ENCODE peak calls at places on chromosome 22, in ten cellular contexts. O is memory B cell; G is stimulated activated CD4-positive, alpha-beta T cell treated with anti-CD3 and anti-CD28 coated beads, Interleukin-2, amount 100 ng/mL, for 48 hours; D is fibroblast of lung; X is lung; W is activated gamma-delta T cell treated with Interleukin-2 at 50 U/mL for 16 hours; Y is EL; N is NCI-H1436; I is GM03348; L is NCI-H345. Q is an unnamed sample.
A peak's percentile ranks its signal among the peaks of the same experiment; 100 is the strongest.

GRCh38 chr22:23404689-23405365 is 175.3 kb downstream of the IGLL1 start:
- DNase-seq in Y (peak; percentile 28), O (no peak), D (no peak), G (no peak), X (no peak), L (no peak), N (no peak), W (no peak), I (no peak), Q (no peak)

GRCh38 chr22:43268261-43268660 is 74.9 kb downstream of the SCUBE1 start:
- DNase-seq in G (no peak), X (no peak), O (no peak), D (no peak), L (no peak), I (no peak), Y (no peak), W (no peak), N (no peak), Q (no peak)

GRCh38 chr22:45441158-45441557 is 27.7 kb downstream of the RIBC2 start:
- DNase-seq in Y (peak; percentile 62), N (peak; percentile 15), G (peak; percentile 18), D (peak; percentile 51), O (peak; percentile 11), W (no peak), L (peak; percentile 55), X (peak; percentile 45), I (peak; percentile 77), Q (no peak)

GRCh38 chr22:21823740-21824438 is 43.6 kb downstream of the MAPK1 start:
- DNase-seq in Y (peak; percentile 67), I (peak; percentile 56), O (no peak), W (no peak), L (no peak), D (peak; percentile 56), X (no peak), N (no peak), G (no peak), Q (no peak)

GRCh38 chr22:47174096-47174495 is 411.6 kb downstream of the TBC1D22A start:
- DNase-seq in O (no peak), D (no peak), G (no peak), X (no peak), Y (no peak), L (no peak), N (no peak), W (no peak), I (no peak), Q (peak; percentile 10)

GRCh38 chr22:22882033-22882717 is 5.4 kb upstream of the IGLL5 start:
- DNase-seq in O (no peak), L (no peak), D (no peak), Y (peak; percentile 7), I (peak; percentile 74), N (no peak), W (no peak), X (no peak), G (no peak), Q (no peak)

GRCh38 chr22:33038131-33038772 is 19.9 kb downstream of the SYN3 start:
- DNase-seq in Y (peak; percentile 4), N (no peak), O (no peak), X (no peak), G (no peak), I (peak; percentile 53), D (no peak), L (no peak), W (no peak), Q (no peak)

GRCh38 chr22:17346578-17346977 is 22.7 kb upstream of the CECR2 start:
- DNase-seq in G (no peak), O (no peak), Y (no peak), I (no peak), X (no peak), D (no peak), L (no peak), N (no peak), W (no peak), Q (no peak)

GRCh38 chr22:45200862-45201511 is 37.3 kb downstream of the NUP50 start:
- DNase-seq in O (no peak), D (peak; percentile 93), N (no peak), Y (no peak), W (no peak), I (no peak), G (no peak), L (no peak), X (no peak), Q (no peak)

GRCh38 chr22:36552300-36552699 is 23.3 kb upstream of the EIF3D start:
- DNase-seq in Y (no peak), I (no peak), D (no peak), X (no peak), O (peak; percentile 69), L (no peak), W (no peak), G (no peak), N (no peak), Q (no peak)

GRCh38 chr22:47484960-47485571 is 722.6 kb downstream of the TBC1D22A start:
- DNase-seq in X (no peak), I (no peak), G (no peak), L (peak; percentile 21), D (no peak), O (no peak), N (no peak), W (no peak), Y (no peak), Q (no peak)

GRCh38 chr22:23180301-23180892 is at the start of gene BCR:
- DNase-seq in G (peak; percentile 47), O (peak; percentile 44), L (peak; percentile 68), I (peak; percentile 95), D (peak; percentile 73), W (peak; percentile 53), N (peak; percentile 53), Y (peak; percentile 68), X (peak; percentile 56), Q (peak; percentile 66)

GRCh38 chr22:20154602-20155183 is 3.8 kb upstream of the CCDC188 start:
- DNase-seq in N (peak; percentile 53), X (no peak), O (no peak), I (no peak), Y (peak; percentile 8), W (no peak), D (no peak), L (peak; percentile 9), G (no peak), Q (no peak)

GRCh38 chr22:48004038-48004437 is 1241.6 kb downstream of the TBC1D22A start:
- DNase-seq in G (no peak), D (no peak), W (no peak), Y (no peak), I (no peak), O (no peak), X (no peak), N (no peak), L (no peak), Q (no peak)

GRCh38 chr22:28627791-28628190 is 51.8 kb downstream of the TTC28 start:
- DNase-seq in O (no peak), W (no peak), I (no peak), N (no peak), D (no peak), Y (no peak), G (no peak), X (no peak), L (no peak), Q (no peak)

GRCh38 chr22:30204742-30205111 is 41.8 kb downstream of the LIF start:
- DNase-seq in I (peak; percentile 81), O (no peak), G (no peak), D (peak; percentile 62), N (no peak), X (no peak), L (no peak), W (no peak), Y (peak; percentile 78), Q (no peak)

Q was measured in activated CD8-positive, alpha-beta memory T cell treated with anti-CD3 and anti-CD28 coated beads, Interleukin-2, amount 50 U/mL, for 4 hours.